ENCODE peak calls at places on chromosomes 12 and 14, in six cellular contexts. Y is GM12878, A is heart right ventricle, P is neural progenitor cell, Z is HFF-Myc, G is uterus. B is an unnamed sample.

GRCh38 chr14:75501080-75501479 is 21.2 kb upstream of the BATF start:
- DNase-seq in Z (no peak), A (no peak), P (no peak), Y (no peak), G (no peak), B (no peak)

GRCh38 chr12:30515351-30515750 is 180.3 kb downstream of the IPO8 start:
- DNase-seq in Y (no peak), P (peak; percentile 55), G (no peak), Z (peak; percentile 1), A (no peak), B (no peak)

GRCh38 chr12:69084816-69085215 is 151.8 kb upstream of the CPM start:
- DNase-seq in Z (no peak), G (no peak), P (no peak), Y (no peak), A (no peak), B (no peak)

GRCh38 chr14:28780843-28781503 is 14.4 kb downstream of the FOXG1 start:
- DNase-seq in G (no peak), Y (no peak), P (peak; percentile 20), A (no peak), Z (no peak), B (no peak)

GRCh38 chr12:72273499-72273837 is 1.3 kb downstream of the TRHDE start:
- DNase-seq in G (peak; percentile 13), P (peak; percentile 15), Y (no peak), Z (no peak), A (no peak), B (no peak)

GRCh38 chr12:122884091-122884826 is 11.7 kb downstream of the VPS37B start:
- DNase-seq in P (no peak), G (no peak), Y (no peak), A (no peak), Z (no peak), B (no peak)

GRCh38 chr14:67943947-67944346 is 124.4 kb downstream of the RAD51B start:
- DNase-seq in Y (peak; percentile 49), Z (peak; percentile 88), G (peak; percentile 65), P (peak; percentile 92), A (no peak), B (peak; percentile 59)

GRCh38 chr14:26765301-26765700 is 167.5 kb upstream of the NOVA1 start:
- DNase-seq in Z (no peak), P (no peak), G (no peak), Y (no peak), A (no peak), B (no peak)

GRCh38 chr14:99270491-99271287 is 1.3 kb downstream of the BCL11B start:
- DNase-seq in Y (no peak), P (peak; percentile 81), G (no peak), Z (no peak), A (no peak), B (no peak)

GRCh38 chr12:38904932-38905479 is 385 bp downstream of the CPNE8 start:
- DNase-seq in Z (no peak), P (peak; percentile 74), A (peak; percentile 85), Y (peak; percentile 65), G (peak; percentile 79), B (peak; percentile 92)

GRCh38 chr12:11782914-11783420 is 133.5 kb downstream of the ETV6 start:
- DNase-seq in P (no peak), G (no peak), Y (no peak), Z (no peak), A (no peak), B (no peak)

GRCh38 chr12:39712334-39712733 is 92.7 kb upstream of the ABCD2 start:
- DNase-seq in A (no peak), G (no peak), Y (no peak), Z (no peak), P (no peak), B (no peak)

GRCh38 chr14:75247286-75247922 is 31.2 kb upstream of the FOS start:
- DNase-seq in G (no peak), P (no peak), Z (no peak), A (no peak), Y (peak; percentile 40), B (peak; percentile 7)

GRCh38 chr12:57110189-57111045 is 745 bp downstream of the STAT6 start:
- DNase-seq in A (peak; percentile 79), G (peak; percentile 79), P (peak; percentile 91), Z (no peak), Y (no peak), B (peak; percentile 84)

GRCh38 chr14:34356267-34356660 is 105.8 kb downstream of the SPTSSA start:
- DNase-seq in Y (no peak), Z (no peak), G (no peak), A (no peak), P (no peak), B (no peak)

GRCh38 chr14:104894331-104895206 is 29.5 kb downstream of the CEP170B start:
- DNase-seq in Z (no peak), G (peak; percentile 14), Y (no peak), P (no peak), A (peak; percentile 19), B (no peak)

GRCh38 chr12:40137252-40137651 is 31.4 kb upstream of the SLC2A13 start:
- DNase-seq in A (no peak), P (no peak), Z (no peak), Y (no peak), G (no peak), B (no peak)

GRCh38 chr12:84767079-84767478 is 145.5 kb downstream of the SLC6A15 start:
- DNase-seq in G (no peak), A (no peak), P (no peak), Z (no peak), Y (no peak), B (no peak)

GRCh38 chr14:74852922-74853530 is 22.9 kb downstream of the PROX2 start:
- DNase-seq in Y (no peak), Z (peak; percentile 90), P (no peak), G (no peak), A (no peak), B (no peak)

GRCh38 chr14:99028521-99028920 is 243.5 kb downstream of the BCL11B start:
- DNase-seq in Y (no peak), A (no peak), G (no peak), Z (no peak), P (no peak), B (no peak)

GRCh38 chr14:68391292-68392014 is 401.4 kb downstream of the ZFP36L1 start:
- DNase-seq in A (no peak), Y (no peak), P (no peak), G (peak; percentile 41), Z (no peak), B (no peak)

GRCh38 chr12:86543716-86544115 is 287.5 kb upstream of the MGAT4C start:
- DNase-seq in A (no peak), P (peak; percentile 7), Z (no peak), Y (no peak), G (no peak), B (no peak)

GRCh38 chr12:124625867-124626675 is 58.7 kb upstream of the NCOR2 start:
- DNase-seq in A (peak; percentile 91), Z (no peak), P (no peak), Y (no peak), G (peak; percentile 72), B (peak; percentile 90)

GRCh38 chr12:111034148-111034910 is 114.0 kb upstream of the MYL2 start:
- DNase-seq in P (peak; percentile 72), G (no peak), Y (no peak), A (no peak), Z (no peak), B (no peak)

GRCh38 chr14:75418779-75419768 is 8.7 kb upstream of the JDP2 start:
- DNase-seq in P (peak; percentile 78), Y (peak; percentile 57), A (peak; percentile 27), G (no peak), Z (no peak), B (peak; percentile 73)

GRCh38 chr12:74890237-74890599 is 319.4 kb downstream of the KCNC2 start:
- DNase-seq in G (no peak), P (no peak), Z (peak; percentile 72), Y (no peak), A (no peak), B (no peak)

DNA sequence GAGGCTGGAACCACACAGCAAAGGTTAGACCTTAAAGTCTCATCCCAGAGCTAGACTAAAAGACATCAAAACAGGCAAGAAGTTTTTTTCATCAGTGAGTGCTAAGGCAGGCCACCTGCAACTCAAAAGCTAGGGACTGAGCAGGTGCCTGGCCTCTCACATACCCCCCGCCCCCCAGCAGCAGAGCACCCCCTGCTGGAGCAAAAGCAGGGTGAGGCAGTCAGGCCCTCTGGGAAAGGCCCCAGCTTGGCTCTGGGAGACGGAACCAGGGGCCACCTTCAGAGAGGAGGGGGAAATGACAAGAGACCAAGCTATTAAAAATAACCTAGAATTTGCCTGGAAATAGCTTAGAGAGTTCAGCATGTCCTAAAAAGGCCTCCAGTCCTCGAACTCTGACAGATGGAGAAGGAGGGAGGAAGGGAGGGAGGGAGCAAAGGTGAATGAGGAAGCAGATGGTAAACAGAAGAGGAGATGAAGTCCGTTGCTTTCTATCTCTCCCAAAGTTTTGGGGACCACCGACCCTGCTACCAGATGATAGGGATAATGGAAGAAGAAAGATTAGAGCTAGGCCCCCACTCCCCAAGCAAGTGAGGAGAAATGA is 1.8 kb downstream of the ITGA7 start:
- DNase-seq in Y (no peak), A (peak; percentile 46), G (no peak), Z (no peak), P (peak; percentile 54), B (no peak)
- TF ChIP-seq CTCF in Y (peak; percentile 45), A (peak; percentile 65), G (peak; percentile 8), Z (peak; percentile 46), P (peak; percentile 58), B (no peak)

DNA sequence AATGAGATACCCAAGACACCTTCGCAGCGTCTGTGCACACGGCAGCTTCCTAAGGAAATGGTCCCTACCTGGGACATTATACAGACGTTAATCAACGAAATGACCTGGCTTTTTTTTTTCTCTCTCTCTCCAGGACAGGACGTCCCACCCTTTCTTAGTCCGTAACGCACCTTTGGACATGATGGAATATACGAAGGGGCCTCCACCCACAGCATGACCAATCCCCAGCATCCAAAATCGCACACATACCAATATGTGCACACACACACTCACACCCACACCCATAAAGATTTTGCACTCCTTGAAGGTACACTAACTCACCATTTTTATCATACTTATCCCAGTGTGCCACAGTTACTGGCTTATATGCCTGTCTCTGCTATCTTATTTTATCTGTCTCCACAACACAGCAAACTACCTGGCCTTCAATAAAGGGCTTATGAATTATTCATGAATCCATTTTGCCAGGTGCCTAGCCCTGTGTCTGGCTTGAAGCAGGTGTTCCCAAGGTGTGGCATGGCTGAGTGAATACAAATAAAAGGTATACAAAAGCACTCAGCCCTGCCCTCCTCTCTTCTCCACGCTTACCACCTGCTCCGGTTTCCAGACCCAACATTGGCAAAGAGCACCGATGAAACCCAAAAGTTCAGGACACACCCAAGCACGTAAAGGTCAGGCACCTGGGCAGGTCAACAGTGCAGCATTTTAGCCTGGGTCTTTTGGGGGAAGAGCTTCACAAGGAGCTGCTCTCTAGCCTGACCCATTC is 2.2 kb downstream of the SCNN1A start:
- DNase-seq in A (no peak), Y (no peak), Z (no peak), G (no peak), P (no peak), B (peak; percentile 46)
- H3K4me3 ChIP-seq in A (no peak overlapping the region), Y (no peak overlapping the region), Z (no peak overlapping the region), G (no peak overlapping the region), P (no peak overlapping the region), B (peak overlapping the region; percentile 56)

GRCh38 chr14:93984987-93985410 is 8.6 kb upstream of the ASB2 start:
- DNase-seq in G (peak; percentile 51), P (peak; percentile 65), Z (peak; percentile 36), A (no peak), Y (no peak), B (peak; percentile 27)
- TF ChIP-seq CTCF in G (no peak), P (peak; percentile 64), Z (peak; percentile 56), A (peak; percentile 42), Y (peak; percentile 33), B (no peak)

DNA sequence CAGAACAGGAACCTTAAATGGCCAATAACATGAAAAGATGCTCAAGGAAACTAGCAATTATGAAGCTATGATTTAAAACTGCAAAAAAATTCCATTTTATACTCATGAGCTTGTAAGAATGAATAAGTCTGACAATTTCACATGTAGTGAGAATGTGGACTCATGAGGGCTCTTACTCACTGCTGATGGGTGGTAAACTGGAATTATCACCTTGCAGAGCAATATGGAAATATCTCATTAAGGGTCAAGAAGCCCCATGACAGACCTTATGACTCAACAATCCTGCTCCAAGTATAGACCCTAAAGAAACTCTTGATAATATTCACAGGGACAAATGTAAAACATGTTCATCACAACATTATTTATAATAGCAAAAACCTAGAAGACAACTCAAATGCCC is 23.5 kb upstream of the SMAGP start:
- DNase-seq in G (no peak), P (no peak), Z (no peak), Y (no peak), A (no peak), B (no peak)
- H3K4me3 ChIP-seq in G (no peak overlapping the region), P (no peak overlapping the region), Z (no peak overlapping the region), Y (no peak overlapping the region), A (no peak overlapping the region), B (no peak overlapping the region)

B was measured in lower lobe of right lung.